ENCODE peak calls at places on chromosomes 4 and X, in five cellular contexts. One of them, this sample, is unnamed. For H3K9me3, the result is how much of the 10 kb centered on the place peaks cover.

GRCh38 chrX:74557378-74557777 is 57.0 kb downstream of the RLIM start:
- DNase-seq in GM23248: no peak
- DNase-seq in SK-N-SH: no peak
- DNase-seq in HCT116: no peak
- DNase-seq in PC-3: no peak
- DNase-seq in this sample: no peak

GRCh38 chrX:123173833-123174232 is 10.2 kb upstream of the GRIA3 start:
- DNase-seq in GM23248: no peak
- DNase-seq in HCT116: peak
- DNase-seq in SK-N-SH: peak
- DNase-seq in PC-3: peak
- DNase-seq in this sample: peak

GRCh38 chr4:82779032-82779431 is 19.6 kb downstream of the SCD5 start:
- DNase-seq in GM23248: no peak
- DNase-seq in PC-3: no peak
- DNase-seq in HCT116: no peak
- DNase-seq in SK-N-SH: no peak
- DNase-seq in this sample: no peak

GRCh38 chr4:52560844-52561280 is 98.2 kb downstream of the USP46 start:
- DNase-seq in HCT116: no peak
- DNase-seq in GM23248: peak
- DNase-seq in SK-N-SH: no peak
- DNase-seq in PC-3: no peak
- DNase-seq in this sample: no peak

GRCh38 chr4:16055937-16056336 is 27.9 kb downstream of the PROM1 start:
- DNase-seq in SK-N-SH: no peak
- DNase-seq in PC-3: no peak
- DNase-seq in HCT116: no peak
- DNase-seq in GM23248: no peak
- DNase-seq in this sample: no peak

GRCh38 chr4:151673913-151674520 is 86.8 kb downstream of the GATB start:
- DNase-seq in SK-N-SH: peak
- DNase-seq in GM23248: no peak
- DNase-seq in HCT116: no peak
- DNase-seq in PC-3: no peak
- DNase-seq in this sample: no peak

GRCh38 chrX:143121471-143121870 is 95.7 kb downstream of the SPANXN4 start:
- DNase-seq in PC-3: no peak
- DNase-seq in SK-N-SH: no peak
- DNase-seq in GM23248: no peak
- DNase-seq in HCT116: no peak
- DNase-seq in this sample: peak

GRCh38 chrX:74514384-74514783 is 93.1 kb downstream of the SLC16A2 start:
- DNase-seq in SK-N-SH: no peak
- DNase-seq in HCT116: no peak
- DNase-seq in PC-3: no peak
- DNase-seq in GM23248: no peak
- DNase-seq in this sample: no peak

DNA sequence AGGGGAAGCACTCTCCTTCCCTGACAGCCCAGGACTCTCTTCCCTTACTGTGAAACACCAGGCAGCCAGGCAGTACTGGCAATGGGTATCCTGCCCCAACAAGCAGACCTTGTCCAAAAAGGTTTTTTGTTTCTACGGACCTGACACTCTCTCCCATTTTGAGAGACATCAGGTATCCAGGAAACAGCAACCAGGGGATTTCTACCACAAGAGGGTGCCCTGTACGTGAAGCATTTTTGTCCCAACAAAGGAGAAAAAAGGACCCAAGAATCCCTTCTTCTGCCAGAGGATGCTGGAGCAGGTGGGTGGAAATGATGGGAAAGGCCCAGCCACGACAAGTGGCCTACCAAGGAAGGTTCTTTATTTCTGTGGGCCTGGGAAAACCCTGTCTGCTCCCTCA is 65.7 kb upstream of the FGF13 start:
- DNase-seq in GM23248: no peak
- DNase-seq in PC-3: peak
- DNase-seq in SK-N-SH: no peak
- DNase-seq in HCT116: no peak
- DNase-seq in this sample: peak
- H3K9me3 ChIP-seq in GM23248: under half
- H3K9me3 ChIP-seq in PC-3: under half
- H3K9me3 ChIP-seq in SK-N-SH: under half
- H3K9me3 ChIP-seq in HCT116: under half
- H3K9me3 ChIP-seq in this sample: under half

GRCh38 chrX:635428-636192 is 5.0 kb downstream of the SHOX start:
- DNase-seq in HCT116: no peak
- DNase-seq in PC-3: no peak
- DNase-seq in GM23248: no peak
- DNase-seq in SK-N-SH: no peak
- DNase-seq in this sample: peak
- H3K9ac ChIP-seq in HCT116: no peak
- H3K9ac ChIP-seq in PC-3: no peak
- H3K9ac ChIP-seq in GM23248: no peak
- H3K9ac ChIP-seq in SK-N-SH: no peak
- H3K9ac ChIP-seq in this sample: no peak

GRCh38 chr4:41365726-41366125 is 109.0 kb downstream of the UCHL1 start:
- DNase-seq in GM23248: no peak
- DNase-seq in PC-3: no peak
- DNase-seq in HCT116: no peak
- DNase-seq in SK-N-SH: no peak
- DNase-seq in this sample: peak
- TF ChIP-seq EZH2phosphoT487 in GM23248: no peak
- TF ChIP-seq EZH2phosphoT487 in PC-3: no peak
- TF ChIP-seq EZH2phosphoT487 in HCT116: no peak
- TF ChIP-seq EZH2phosphoT487 in SK-N-SH: no peak
- TF ChIP-seq EZH2phosphoT487 in this sample: no peak

GRCh38 chr4:63349674-63350025 is 1059.6 kb downstream of the TECRL start:
- DNase-seq in SK-N-SH: no peak
- DNase-seq in GM23248: no peak
- DNase-seq in PC-3: no peak
- DNase-seq in HCT116: no peak
- DNase-seq in this sample: no peak

DNA sequence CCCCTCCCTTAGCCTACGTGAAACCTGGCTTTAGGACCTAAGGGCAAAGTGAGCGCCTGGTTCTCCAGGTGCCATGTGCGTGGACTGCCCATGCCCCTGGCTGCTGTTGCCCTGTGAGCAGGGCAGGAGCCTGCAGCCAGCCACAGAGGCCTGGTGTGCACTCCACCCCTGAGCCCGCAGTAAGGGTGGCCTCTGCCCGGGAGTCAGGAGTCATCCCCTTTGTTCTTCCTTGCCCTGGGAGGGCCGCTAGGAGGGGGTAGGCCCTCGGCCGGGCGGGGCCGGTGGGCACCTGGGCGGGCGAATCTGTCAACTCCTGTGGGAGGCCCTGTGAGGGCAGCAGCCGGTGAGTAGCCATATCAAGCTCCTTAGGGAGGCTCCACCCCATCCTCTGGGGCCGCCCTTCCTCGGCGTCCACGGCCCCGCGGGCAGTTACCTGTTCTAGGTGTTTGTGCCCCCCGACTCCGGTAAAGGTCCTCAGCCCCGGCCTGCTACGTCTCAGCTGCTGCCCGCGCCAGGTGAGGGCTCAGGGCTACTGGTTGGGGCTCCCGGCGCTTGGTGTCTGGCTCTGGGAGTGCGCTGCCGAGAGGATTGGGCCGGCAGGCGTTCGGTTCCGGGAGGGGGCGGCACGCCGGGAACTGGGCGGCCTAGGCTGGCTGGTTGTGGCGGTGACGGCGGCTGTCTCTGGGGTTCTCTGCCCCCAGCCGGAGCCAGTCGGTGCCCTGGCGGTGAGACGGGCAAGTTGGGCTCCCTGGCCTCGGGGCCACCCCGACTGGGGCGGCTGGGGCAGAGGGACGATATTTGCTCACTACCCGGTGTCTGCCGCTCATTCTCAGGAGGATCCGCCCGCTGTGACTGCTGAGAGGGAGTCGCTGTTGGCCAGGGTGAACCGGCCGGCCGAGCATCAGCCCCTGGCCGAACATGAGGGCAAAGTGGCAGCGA is 1060.2 kb downstream of the TECRL start:
- DNase-seq in HCT116: no peak
- DNase-seq in GM23248: no peak
- DNase-seq in SK-N-SH: peak
- DNase-seq in PC-3: no peak
- DNase-seq in this sample: no peak
- H3K9me3 ChIP-seq in HCT116: under half
- H3K9me3 ChIP-seq in GM23248: under half
- H3K9me3 ChIP-seq in SK-N-SH: under half
- H3K9me3 ChIP-seq in PC-3: under half
- H3K9me3 ChIP-seq in this sample: under half

DNA sequence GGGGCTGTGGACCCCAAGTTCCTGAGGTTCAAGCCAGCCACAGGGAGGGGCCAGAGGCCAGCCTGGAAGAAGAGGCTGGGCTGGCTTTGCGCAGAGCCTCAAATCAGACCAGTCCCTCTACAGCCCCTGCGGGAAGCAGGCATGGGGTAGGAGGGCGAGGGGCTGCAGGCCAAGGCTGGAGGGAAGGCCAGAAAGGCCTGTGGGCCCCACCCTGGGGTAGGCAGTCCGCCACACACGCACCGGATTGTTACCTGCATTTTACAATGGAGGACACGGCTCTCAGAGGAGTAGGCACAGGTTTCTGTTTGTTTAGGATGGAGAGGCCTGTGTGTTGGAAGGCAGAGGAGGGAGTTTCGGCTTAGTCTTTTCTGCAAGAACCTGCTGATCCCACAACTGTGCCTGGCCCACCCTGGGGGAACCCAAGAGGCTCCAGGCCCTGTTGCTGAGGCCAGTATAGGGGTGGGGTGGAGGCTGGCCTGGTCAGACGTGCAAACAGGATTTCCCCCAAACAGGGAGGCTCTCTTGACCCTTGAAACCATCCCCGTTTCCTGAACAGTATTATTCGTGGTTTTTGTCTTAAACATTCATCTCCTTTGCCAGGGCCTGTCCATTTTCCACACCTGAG is 659 bp upstream of the SLC49A3 start:
- DNase-seq in GM23248: no peak
- DNase-seq in PC-3: no peak
- DNase-seq in SK-N-SH: no peak
- DNase-seq in HCT116: no peak
- DNase-seq in this sample: no peak
- H3K9ac ChIP-seq in GM23248: peak
- H3K9ac ChIP-seq in PC-3: no peak
- H3K9ac ChIP-seq in SK-N-SH: no peak
- H3K9ac ChIP-seq in HCT116: peak
- H3K9ac ChIP-seq in this sample: no peak

GRCh38 chr4:174454815-174455473 is 67.3 kb downstream of the HPGD start:
- DNase-seq in GM23248: no peak
- DNase-seq in SK-N-SH: no peak
- DNase-seq in PC-3: no peak
- DNase-seq in HCT116: no peak
- DNase-seq in this sample: no peak
- TF ChIP-seq EZH2phosphoT487 in GM23248: no peak
- TF ChIP-seq EZH2phosphoT487 in SK-N-SH: no peak
- TF ChIP-seq EZH2phosphoT487 in PC-3: no peak
- TF ChIP-seq EZH2phosphoT487 in HCT116: no peak
- TF ChIP-seq EZH2phosphoT487 in this sample: no peak

DNA sequence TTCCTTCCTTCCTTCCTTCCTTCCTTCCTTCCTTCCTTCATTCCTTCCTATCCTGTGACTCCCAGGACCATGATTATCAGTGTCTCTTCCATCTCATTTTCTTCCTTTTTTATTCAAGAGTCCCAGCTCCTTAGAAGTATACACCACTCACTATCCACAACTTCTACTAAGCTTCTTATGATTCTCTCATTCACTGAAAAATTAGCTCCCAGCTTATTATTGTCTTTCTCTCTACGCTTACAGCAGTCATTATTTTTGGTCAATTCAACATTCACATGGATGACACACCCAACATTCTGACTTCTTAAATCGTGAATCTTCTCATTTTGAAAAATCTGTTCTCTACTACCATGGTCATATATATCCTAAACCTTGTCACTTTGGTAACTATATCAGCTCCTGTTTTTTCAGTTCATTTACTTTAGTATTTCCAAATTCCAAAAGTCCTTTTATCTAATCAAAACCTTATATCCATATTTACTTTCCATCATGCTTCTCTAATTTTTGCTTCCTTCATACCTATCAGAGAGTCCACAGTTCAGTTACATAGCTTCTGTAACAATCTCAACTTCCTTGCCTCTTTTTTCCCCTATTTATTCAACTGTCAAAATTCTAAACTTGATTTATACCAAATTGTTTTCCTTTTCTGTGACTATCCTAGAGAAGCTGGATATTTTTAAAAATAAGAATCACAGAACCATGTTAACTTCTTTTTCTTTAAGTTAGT is 677.5 kb downstream of the RAPGEF2 start:
- DNase-seq in SK-N-SH: no peak
- DNase-seq in PC-3: no peak
- DNase-seq in HCT116: no peak
- DNase-seq in GM23248: no peak
- DNase-seq in this sample: no peak
- H3K9me3 ChIP-seq in SK-N-SH: under half
- H3K9me3 ChIP-seq in PC-3: under half
- H3K9me3 ChIP-seq in HCT116: under half
- H3K9me3 ChIP-seq in GM23248: under half
- H3K9me3 ChIP-seq in this sample: under half

GRCh38 chr4:128060130-128060619 is 937 bp upstream of the LARP1B start:
- DNase-seq in HCT116: no peak
- DNase-seq in SK-N-SH: peak
- DNase-seq in PC-3: no peak
- DNase-seq in GM23248: peak
- DNase-seq in this sample: no peak
- H3K9ac ChIP-seq in HCT116: peak
- H3K9ac ChIP-seq in SK-N-SH: peak
- H3K9ac ChIP-seq in PC-3: peak
- H3K9ac ChIP-seq in GM23248: peak
- H3K9ac ChIP-seq in this sample: peak

GRCh38 chrX:40094900-40095587 is 2.7 kb downstream of the BCOR start:
- DNase-seq in GM23248: peak
- DNase-seq in PC-3: peak
- DNase-seq in HCT116: no peak
- DNase-seq in SK-N-SH: peak
- DNase-seq in this sample: peak
- TF ChIP-seq EZH2phosphoT487 in GM23248: no peak
- TF ChIP-seq EZH2phosphoT487 in PC-3: no peak
- TF ChIP-seq EZH2phosphoT487 in HCT116: no peak
- TF ChIP-seq EZH2phosphoT487 in SK-N-SH: no peak
- TF ChIP-seq EZH2phosphoT487 in this sample: no peak

GRCh38 chr4:161287678-161288352 is 876.0 kb downstream of the FSTL5 start:
- DNase-seq in HCT116: no peak
- DNase-seq in SK-N-SH: no peak
- DNase-seq in GM23248: no peak
- DNase-seq in PC-3: no peak
- DNase-seq in this sample: no peak
- H3K9me3 ChIP-seq in HCT116: under half
- H3K9me3 ChIP-seq in SK-N-SH: under half
- H3K9me3 ChIP-seq in GM23248: under half
- H3K9me3 ChIP-seq in PC-3: under half
- H3K9me3 ChIP-seq in this sample: under half

This sample was measured in neural progenitor cell.